ENCODE peak calls at places on chromosomes 5 and 9, in nine cellular contexts. O is tibial artery, W is neural progenitor cell, Z is psoas muscle, H is mucosa of descending colon, N is endothelial cell of umbilical vein, B is aorta, X is DND-41, K is testis. U is an unnamed sample.

GRCh38 chr5:65790371-65791163 is 68.6 kb downstream of the NLN start:
- DNase-seq in O (no peak), W (no peak), Z (no peak), H (no peak), N (no peak), B (no peak), X (no peak), K (no peak), U (peak; percentile 51)

GRCh38 chr9:113543286-113544000 is 79.9 kb downstream of the RGS3 start:
- DNase-seq in O (peak; percentile 15), W (no peak), Z (no peak), H (no peak), N (no peak), B (no peak), X (no peak), K (no peak), U (no peak)

GRCh38 chr5:154520861-154521453 is 42.9 kb upstream of the HAND1 start:
- DNase-seq in O (no peak), W (peak; percentile 90), Z (no peak), H (peak; percentile 33), N (peak; percentile 16), B (no peak), X (peak; percentile 12), K (peak; percentile 38), U (peak; percentile 54)

GRCh38 chr9:69283003-69283402 is 42.0 kb upstream of the ENTREP1 start:
- DNase-seq in O (no peak), W (peak; percentile 88), Z (no peak), H (no peak), N (peak; percentile 36), B (no peak), X (no peak), K (no peak), U (no peak)

GRCh38 chr5:138466058-138466899 is 1.0 kb downstream of the EGR1 start:
- DNase-seq in O (peak; percentile 52), W (no peak), Z (no peak), H (no peak), N (peak; percentile 1), B (no peak), X (no peak), K (no peak), U (peak; percentile 49)

GRCh38 chr5:52598954-52599353 is 188.8 kb upstream of the ITGA1 start:
- DNase-seq in O (no peak), W (no peak), Z (no peak), H (no peak), N (no peak), B (no peak), X (no peak), K (no peak), U (no peak)

GRCh38 chr5:178993955-178994579 is 1.1 kb downstream of the GRM6 start:
- DNase-seq in O (no peak), W (no peak), Z (no peak), H (no peak), N (no peak), B (no peak), X (no peak), K (no peak), U (no peak)

GRCh38 chr5:4571248-4571950 is 568.7 kb upstream of the ADAMTS16 start:
- DNase-seq in O (no peak), W (no peak), Z (no peak), H (no peak), N (no peak), B (no peak), X (no peak), K (no peak), U (no peak)

GRCh38 chr9:19976226-19976625 is 187.4 kb upstream of the SLC24A2 start:
- DNase-seq in O (no peak), W (no peak), Z (no peak), H (no peak), N (peak; percentile 63), B (no peak), X (peak; percentile 35), K (no peak), U (no peak)

GRCh38 chr9:81538929-81539716 is 150.2 kb downstream of the TLE1 start:
- DNase-seq in O (no peak), W (no peak), Z (no peak), H (no peak), N (no peak), B (no peak), X (no peak), K (no peak), U (no peak)

GRCh38 chr9:101536938-101537337 is 3.3 kb downstream of the RNF20 start:
- DNase-seq in O (no peak), W (peak; percentile 65), Z (no peak), H (peak; percentile 34), N (peak; percentile 37), B (no peak), X (peak; percentile 55), K (no peak), U (no peak)

GRCh38 chr5:160339406-160340140 is 27.2 kb upstream of the CCNJL start:
- DNase-seq in O (no peak), W (no peak), Z (no peak), H (no peak), N (no peak), B (no peak), X (no peak), K (no peak), U (no peak)

GRCh38 chr5:171340042-171340441 is 31.0 kb downstream of the TLX3 start:
- DNase-seq in O (no peak), W (no peak), Z (no peak), H (no peak), N (no peak), B (no peak), X (no peak), K (no peak), U (no peak)

GRCh38 chr5:153237671-153238332 is 252.7 kb upstream of the GRIA1 start:
- DNase-seq in O (no peak), W (no peak), Z (no peak), H (no peak), N (no peak), B (no peak), X (no peak), K (no peak), U (no peak)

GRCh38 chr5:175652741-175653663 is 4.9 kb upstream of the HRH2 start:
- DNase-seq in O (no peak), W (no peak), Z (no peak), H (peak; percentile 24), N (no peak), B (no peak), X (peak; percentile 90), K (no peak), U (no peak)

GRCh38 chr5:175654807-175655206 is 3.1 kb upstream of the HRH2 start:
- DNase-seq in O (no peak), W (no peak), Z (no peak), H (no peak), N (no peak), B (no peak), X (no peak), K (no peak), U (no peak)

GRCh38 chr5:175654346-175654745 is 3.5 kb upstream of the HRH2 start:
- DNase-seq in O (no peak), W (no peak), Z (no peak), H (no peak), N (no peak), B (no peak), X (no peak), K (no peak), U (no peak)

GRCh38 chr5:175653763-175654162 is 4.1 kb upstream of the HRH2 start:
- DNase-seq in O (no peak), W (no peak), Z (no peak), H (no peak), N (no peak), B (no peak), X (no peak), K (no peak), U (no peak)

DNA sequence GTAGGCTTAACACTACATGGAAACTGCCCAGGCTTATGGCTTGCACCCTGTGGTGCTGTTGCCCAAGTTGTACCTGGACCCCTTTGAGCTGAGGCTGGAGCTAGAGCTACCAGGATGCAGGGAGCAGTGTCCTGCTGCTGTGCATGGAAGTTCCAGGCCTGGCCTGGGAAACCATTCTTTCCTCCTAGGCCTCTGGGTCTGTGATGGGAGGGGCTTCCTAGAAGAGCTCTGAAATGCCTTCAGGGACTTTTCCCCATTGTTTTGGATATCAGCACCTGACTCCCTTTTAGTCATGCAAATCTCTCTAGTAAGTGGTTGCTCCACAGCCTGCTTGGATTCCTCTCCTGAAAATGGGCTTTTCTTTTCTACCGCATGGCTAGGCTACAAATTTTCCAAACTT is 7.9 kb upstream of the HRH2 start:
- DNase-seq in O (no peak), W (no peak), Z (no peak), H (no peak), N (no peak), B (no peak), X (no peak), K (no peak), U (no peak)
- H3K4me1 ChIP-seq in O (peaks cover 16% of the 10 kb centered on the region), W (no peaks in the 10 kb centered on the region), Z (no peaks in the 10 kb centered on the region), H (no peaks in the 10 kb centered on the region), N (no peaks in the 10 kb centered on the region), B (no peaks in the 10 kb centered on the region), X (peaks cover 43% of the 10 kb centered on the region), K (no peaks in the 10 kb centered on the region), U (peaks cover 17% of the 10 kb centered on the region)

GRCh38 chr5:139636975-139637408 is 11.2 kb upstream of the CXXC5 start:
- DNase-seq in O (no peak), W (no peak), Z (no peak), H (no peak), N (no peak), B (no peak), X (no peak), K (no peak), U (no peak)
- H3K4me1 ChIP-seq in O (peaks cover 44% of the 10 kb centered on the region), W (peaks cover 37% of the 10 kb centered on the region), Z (peaks cover 55% of the 10 kb centered on the region), H (peaks cover 49% of the 10 kb centered on the region), N (peaks cover 22% of the 10 kb centered on the region), B (no peaks in the 10 kb centered on the region), X (peaks cover 47% of the 10 kb centered on the region), K (peaks cover 56% of the 10 kb centered on the region), U (peaks cover 46% of the 10 kb centered on the region)

GRCh38 chr5:54017580-54017979 is 292.8 kb downstream of the ARL15 start:
- DNase-seq in O (no peak), W (peak; percentile 58), Z (no peak), H (no peak), N (no peak), B (no peak), X (no peak), K (no peak), U (no peak)
- H3K4me1 ChIP-seq in O (no peaks in the 10 kb centered on the region), W (peaks cover 66% of the 10 kb centered on the region), Z (no peaks in the 10 kb centered on the region), H (no peaks in the 10 kb centered on the region), N (peaks cover 7% of the 10 kb centered on the region), B (no peaks in the 10 kb centered on the region), X (peaks cover 27% of the 10 kb centered on the region), K (no peaks in the 10 kb centered on the region), U (no peaks in the 10 kb centered on the region)

GRCh38 chr5:29882036-29882435 is 1311.5 kb upstream of the CDH6 start:
- DNase-seq in O (no peak), W (no peak), Z (no peak), H (no peak), N (no peak), B (no peak), X (no peak), K (no peak), U (no peak)

GRCh38 chr5:29878599-29878998 is 1314.9 kb upstream of the CDH6 start:
- DNase-seq in O (no peak), W (no peak), Z (no peak), H (no peak), N (no peak), B (no peak), X (no peak), K (no peak), U (no peak)

DNA sequence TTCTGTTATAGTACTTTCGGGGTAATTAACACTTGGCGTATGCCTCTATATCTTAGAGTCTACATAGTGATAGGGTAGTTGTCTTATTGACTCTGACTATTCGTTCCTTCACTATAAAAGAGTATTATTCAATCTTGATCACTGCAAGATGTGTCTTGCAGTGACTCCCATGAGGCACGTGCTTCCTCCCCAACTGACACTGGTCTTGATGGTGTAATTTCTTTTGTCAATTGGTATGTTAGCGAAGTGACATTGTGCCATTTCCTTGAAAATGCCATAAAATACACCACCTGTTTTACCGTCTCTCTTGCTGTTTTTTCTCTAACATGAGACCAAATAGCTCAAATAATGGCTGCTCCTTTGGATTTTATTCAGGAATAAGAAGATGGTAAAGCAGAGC is 1314.1 kb upstream of the CDH6 start:
- DNase-seq in O (no peak), W (no peak), Z (no peak), H (no peak), N (no peak), B (no peak), X (no peak), K (no peak), U (no peak)
- H3K4me1 ChIP-seq in O (no peaks in the 10 kb centered on the region), W (no peaks in the 10 kb centered on the region), Z (no peaks in the 10 kb centered on the region), H (no peaks in the 10 kb centered on the region), N (no peaks in the 10 kb centered on the region), B (no peaks in the 10 kb centered on the region), X (no peaks in the 10 kb centered on the region), K (no peaks in the 10 kb centered on the region), U (no peaks in the 10 kb centered on the region)